ENCODE peak calls at places on chromosomes 11 and 22, in five cellular contexts. O is right atrium auricular region, M is right lobe of liver, P is neural crest cell, X is esophagus squamous epithelium. F is an unnamed sample.

GRCh38 chr11:134342572-134343340 is 11.0 kb downstream of the GLB1L2 start:
- DNase-seq in M (no peak), X (no peak), O (peak; percentile 13), P (no peak), F (no peak)

GRCh38 chr11:128759597-128759996 is 65.7 kb downstream of the FLI1 start:
- DNase-seq in X (no peak), O (no peak), M (no peak), P (no peak), F (no peak)

GRCh38 chr22:50250555-50251471 is at the start of gene HDAC10:
- DNase-seq in O (no peak), P (peak; percentile 65), X (no peak), M (peak; percentile 89), F (peak; percentile 76)

GRCh38 chr22:24159650-24160049 is 21.6 kb upstream of the SUSD2 start:
- DNase-seq in P (no peak), O (no peak), X (no peak), M (no peak), F (no peak)

GRCh38 chr11:106397787-106398355 is 320.4 kb downstream of the AASDHPPT start:
- DNase-seq in M (no peak), P (no peak), X (no peak), O (no peak), F (no peak)

GRCh38 chr11:130212431-130212961 is 52.9 kb downstream of the ST14 start:
- DNase-seq in O (peak; percentile 51), X (no peak), P (no peak), M (peak; percentile 40), F (peak; percentile 14)

GRCh38 chr11:1693327-1694063 is 3.5 kb upstream of the KRTAP5-6 start:
- DNase-seq in X (no peak), O (peak; percentile 84), M (peak; percentile 85), P (peak; percentile 97), F (peak; percentile 79)

GRCh38 chr11:119903389-119903788 is 174.4 kb upstream of the NECTIN1 start:
- DNase-seq in X (no peak), O (no peak), M (no peak), P (no peak), F (no peak)

GRCh38 chr22:45889539-45890350 is 87.2 kb downstream of the WNT7B start:
- DNase-seq in M (no peak), X (no peak), P (peak; percentile 53), O (no peak), F (no peak)

GRCh38 chr22:27331526-27332281 is 469.9 kb downstream of the MN1 start:
- DNase-seq in X (no peak), M (peak; percentile 48), P (peak; percentile 23), O (peak; percentile 87), F (no peak)

DNA sequence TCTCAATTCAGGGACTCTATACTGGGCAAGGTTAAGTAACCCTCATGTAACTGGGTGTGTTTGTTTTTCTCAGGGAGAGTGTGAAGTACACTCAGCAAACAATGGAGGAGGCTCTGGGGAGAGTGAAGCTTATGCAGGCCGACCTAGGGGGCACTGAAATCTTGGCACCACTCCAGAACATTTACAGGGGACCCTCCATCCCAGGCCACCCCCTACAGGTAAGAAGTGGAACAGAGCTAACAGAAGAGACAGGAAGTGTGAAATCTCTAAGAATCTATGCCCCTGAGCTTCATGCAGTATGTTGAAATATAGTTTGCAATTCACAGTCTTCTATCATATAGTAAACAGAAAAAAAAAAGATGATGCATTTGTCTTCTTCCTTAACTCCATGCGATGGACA is 8.3 kb downstream of the VWA5A start:
- DNase-seq in P (no peak), O (no peak), X (no peak), M (no peak), F (no peak)
- TF ChIP-seq CTCF in P (peak; percentile 31), O (no peak), X (no peak), M (no peak), F (no peak)

DNA sequence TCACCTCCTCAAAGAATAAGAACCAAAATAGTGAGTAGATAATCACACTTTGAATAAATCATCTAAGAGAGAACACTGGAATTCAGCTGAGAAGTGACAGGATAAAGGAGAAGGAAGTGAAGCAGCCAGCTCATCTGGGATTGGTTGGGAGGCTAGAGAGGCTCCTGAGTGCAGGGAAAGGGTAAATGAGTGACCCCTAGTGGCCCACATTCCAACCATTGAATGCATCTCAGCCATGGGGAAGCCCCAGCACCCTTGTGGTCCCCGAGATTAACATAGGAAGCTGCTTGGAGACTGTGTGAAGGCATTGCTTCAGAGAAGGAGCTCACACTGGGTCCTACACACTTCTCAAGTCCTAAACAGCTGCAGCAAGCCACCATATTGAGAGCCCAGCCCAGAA is 82.3 kb downstream of the JRKL start:
- DNase-seq in O (no peak), P (no peak), M (no peak), X (no peak), F (no peak)
- TF ChIP-seq CTCF in O (no peak), P (no peak), M (no peak), X (no peak), F (no peak)

GRCh38 chr11:94513091-94513490 is 830 bp downstream of the C11orf97 start:
- DNase-seq in P (no peak), O (no peak), X (no peak), M (peak; percentile 50), F (no peak)
- TF ChIP-seq CTCF in P (no peak), O (no peak), X (no peak), M (no peak), F (no peak)

GRCh38 chr11:4891996-4892640 is 10.4 kb downstream of the OR51T1 start:
- DNase-seq in O (no peak), M (no peak), P (no peak), X (no peak), F (no peak)
- TF ChIP-seq CTCF in O (no peak), M (no peak), P (peak; percentile 30), X (peak; percentile 8), F (no peak)

GRCh38 chr22:46986788-46987187 is 224.3 kb downstream of the TBC1D22A start:
- DNase-seq in M (no peak), P (no peak), O (no peak), X (no peak), F (no peak)

GRCh38 chr22:46982635-46983034 is 220.2 kb downstream of the TBC1D22A start:
- DNase-seq in M (no peak), P (no peak), O (no peak), X (no peak), F (no peak)

GRCh38 chr22:46984751-46985506 is 222.5 kb downstream of the TBC1D22A start:
- DNase-seq in X (no peak), O (no peak), M (no peak), P (no peak), F (no peak)

GRCh38 chr22:46983046-46983445 is 220.6 kb downstream of the TBC1D22A start:
- DNase-seq in M (no peak), O (no peak), P (no peak), X (no peak), F (no peak)

DNA sequence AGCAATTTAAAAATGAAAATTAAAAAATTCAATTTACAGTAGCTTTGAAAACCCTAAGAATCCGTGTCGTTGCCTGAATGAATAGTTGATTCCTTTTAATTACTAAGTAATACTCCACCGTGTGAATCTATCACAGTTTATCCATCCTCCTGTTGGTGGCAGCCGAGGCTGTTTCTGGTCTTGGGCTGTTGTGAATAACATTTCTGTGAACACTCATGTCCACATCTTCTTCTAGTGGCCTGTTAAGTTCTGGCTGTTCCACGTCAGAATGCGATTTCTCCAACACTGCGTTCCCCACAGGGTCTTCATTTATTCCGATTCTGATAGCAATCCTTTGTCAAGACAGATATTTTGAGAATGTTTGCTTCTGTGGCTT is 223.0 kb downstream of the TBC1D22A start:
- DNase-seq in X (no peak), O (no peak), M (no peak), P (no peak), F (no peak)
- TF ChIP-seq CTCF in X (no peak), O (no peak), M (no peak), P (no peak), F (no peak)

GRCh38 chr22:39188809-39189208 is 36.3 kb upstream of the CBX7 start:
- DNase-seq in O (no peak), M (no peak), X (no peak), P (no peak), F (no peak)

GRCh38 chr22:39184586-39185577 is 32.4 kb upstream of the CBX7 start:
- DNase-seq in P (no peak), M (no peak), X (no peak), O (no peak), F (no peak)

GRCh38 chr22:39183991-39184585 is 31.6 kb upstream of the CBX7 start:
- DNase-seq in P (no peak), X (no peak), M (no peak), O (no peak), F (no peak)

GRCh38 chr22:39182478-39183030 is 30.1 kb upstream of the CBX7 start:
- DNase-seq in M (peak; percentile 22), P (no peak), X (no peak), O (no peak), F (no peak)

GRCh38 chr22:39185601-39186012 is 33.1 kb upstream of the CBX7 start:
- DNase-seq in O (peak; percentile 93), P (peak; percentile 37), M (no peak), X (no peak), F (no peak)
- TF ChIP-seq CTCF in O (no peak), P (no peak), M (no peak), X (peak; percentile 28), F (no peak)

DNA sequence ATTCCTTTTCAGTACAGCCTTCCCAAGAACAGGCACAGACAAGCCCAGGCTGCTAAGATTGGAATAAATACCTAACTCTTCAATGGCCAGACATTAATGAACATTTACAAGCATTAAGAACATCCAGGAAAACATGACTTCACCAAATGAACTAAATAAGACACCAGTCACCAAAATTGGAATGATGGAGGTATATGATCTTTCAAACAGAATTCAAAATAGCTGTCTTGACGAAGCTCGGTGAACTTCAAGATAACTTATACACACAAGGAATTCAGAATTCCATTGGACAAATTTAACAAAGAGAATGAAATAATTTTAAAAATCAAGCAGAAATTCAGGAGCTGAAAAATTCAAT is 16.4 kb upstream of the DDX10 start:
- DNase-seq in P (no peak), M (no peak), O (no peak), X (no peak), F (no peak)
- TF ChIP-seq CTCF in P (no peak), M (no peak), O (no peak), X (no peak), F (no peak)

GRCh38 chr11:87971354-87971753 is 203.9 kb downstream of the RAB38 start:
- DNase-seq in M (no peak), X (no peak), P (no peak), O (no peak), F (no peak)
- TF ChIP-seq CTCF in M (no peak), X (no peak), P (no peak), O (no peak), F (no peak)